ENCODE peak calls at places on chromosome 3, in eight cellular contexts. P is stimulated activated CD4-positive, alpha-beta T cell treated with anti-CD3 and anti-CD28 coated beads, Interleukin-1b, Interleukin-23, amount 100 ng/mL, for 24 hours; W is transverse colon; X is left cardiac atrium; U is activated T-cell treated with anti-CD3 and anti-CD28 coated beads for 1 hour; V is activated CD4-positive, CD25-positive, alpha-beta regulatory T cell; T is hippocampal formation; D is AG08396. M is an unnamed sample.

GRCh38 chr3:195821403-195822130 is 9.8 kb upstream of the MUC4 start:
- DNase-seq in U (no peak), P (no peak), W (no peak), X (no peak), T (no peak), V (no peak), D (no peak), M (no peak)

GRCh38 chr3:18236726-18237125 is 188.4 kb downstream of the SATB1 start:
- DNase-seq in D (no peak), V (no peak), T (no peak), U (no peak), P (no peak), X (no peak), W (no peak), M (no peak)

GRCh38 chr3:52237659-52238172 is 1.2 kb downstream of the TWF2 start:
- DNase-seq in T (peak), X (peak), U (no peak), D (peak), V (no peak), P (no peak), W (peak), M (peak)

GRCh38 chr3:10416730-10417300 is 88.6 kb downstream of the ATP2B2 start:
- DNase-seq in X (no peak), W (no peak), P (no peak), D (no peak), U (no peak), V (no peak), T (no peak), M (no peak)

GRCh38 chr3:148078659-148079058 is 619.0 kb upstream of the AGTR1 start:
- DNase-seq in X (no peak), P (no peak), V (no peak), D (no peak), T (no peak), W (no peak), U (no peak), M (no peak)

GRCh38 chr3:143972155-143972494 is 502 bp downstream of the DIPK2A start:
- DNase-seq in D (no peak), W (no peak), T (no peak), V (no peak), U (no peak), X (no peak), P (peak), M (no peak)

GRCh38 chr3:3772920-3773319 is 26.3 kb upstream of the LRRN1 start:
- DNase-seq in W (no peak), T (no peak), X (no peak), P (no peak), D (no peak), U (no peak), V (no peak), M (no peak)

GRCh38 chr3:135374571-135374970 is 579.5 kb downstream of the EPHB1 start:
- DNase-seq in V (no peak), U (no peak), W (no peak), X (no peak), T (no peak), P (no peak), D (no peak), M (no peak)

GRCh38 chr3:62238003-62238402 is 135.3 kb downstream of the FEZF2 start:
- DNase-seq in P (no peak), U (no peak), X (no peak), T (no peak), V (no peak), D (no peak), W (no peak), M (no peak)

GRCh38 chr3:167289435-167289834 is 90.7 kb downstream of the ZBBX start:
- DNase-seq in D (no peak), P (no peak), U (no peak), W (no peak), V (no peak), T (no peak), X (no peak), M (no peak)

GRCh38 chr3:74897006-74897405 is 282.5 kb upstream of the CNTN3 start:
- DNase-seq in T (no peak), W (no peak), D (peak), X (no peak), V (no peak), U (no peak), P (no peak), M (no peak)

GRCh38 chr3:170522171-170522570 is 63.7 kb downstream of the SLC7A14 start:
- DNase-seq in T (no peak), D (no peak), X (no peak), V (no peak), P (no peak), W (no peak), U (no peak), M (no peak)

GRCh38 chr3:44252332-44252731 is 10.6 kb downstream of the TOPAZ1 start:
- DNase-seq in U (no peak), V (no peak), X (no peak), P (no peak), T (no peak), D (no peak), W (no peak), M (no peak)

GRCh38 chr3:16173696-16174355 is 654 bp upstream of the GALNT15 start:
- DNase-seq in X (no peak), P (no peak), D (peak), V (no peak), W (no peak), U (no peak), T (no peak), M (no peak)

GRCh38 chr3:152443212-152444023 is 174.7 kb downstream of the MBNL1 start:
- DNase-seq in T (no peak), D (no peak), X (no peak), U (no peak), P (no peak), V (no peak), W (no peak), M (no peak)

GRCh38 chr3:36302110-36302509 is 78.2 kb upstream of the STAC start:
- DNase-seq in W (no peak), V (no peak), D (no peak), P (no peak), T (no peak), X (no peak), U (no peak), M (no peak)

GRCh38 chr3:148997623-148998022 is 6.3 kb downstream of the GYG1 start:
- DNase-seq in T (no peak), U (no peak), P (no peak), W (no peak), D (no peak), V (no peak), X (no peak), M (no peak)

GRCh38 chr3:53196575-53197407 is 35.8 kb downstream of the PRKCD start:
- DNase-seq in X (no peak), P (no peak), D (no peak), U (no peak), W (peak), T (no peak), V (no peak), M (no peak)

GRCh38 chr3:50160561-50160983 is 5.4 kb downstream of the SEMA3F start:
- DNase-seq in V (no peak), X (peak), D (no peak), U (no peak), P (no peak), T (no peak), W (no peak), M (no peak)

GRCh38 chr3:32371466-32372212 is 20.0 kb upstream of the CMTM7 start:
- DNase-seq in P (no peak), U (no peak), V (no peak), X (no peak), W (no peak), T (no peak), D (no peak), M (no peak)

GRCh38 chr3:68256635-68257034 is 602.2 kb upstream of the SUCLG2 start:
- DNase-seq in X (no peak), V (no peak), U (peak), D (no peak), W (no peak), P (no peak), T (peak), M (no peak)

GRCh38 chr3:194995334-194995733 is 275.6 kb downstream of the XXYLT1 start:
- DNase-seq in T (no peak), W (no peak), P (no peak), V (no peak), D (no peak), X (no peak), U (no peak), M (no peak)

GRCh38 chr3:107387555-107387954 is 10.3 kb downstream of the CCDC54 start:
- DNase-seq in X (no peak), W (no peak), U (no peak), V (no peak), T (no peak), P (no peak), D (no peak), M (no peak)

GRCh38 chr3:72161870-72162617 is 377.1 kb upstream of the PROK2 start:
- DNase-seq in U (no peak), D (no peak), W (peak), P (no peak), X (peak), V (no peak), T (no peak), M (peak)

GRCh38 chr3:94036909-94037507 is 8.6 kb upstream of the STX19 start:
- DNase-seq in D (peak), W (no peak), T (no peak), V (no peak), X (no peak), U (no peak), P (no peak), M (no peak)

GRCh38 chr3:107965141-107965540 is 125.7 kb downstream of the CD47 start:
- DNase-seq in V (no peak), T (no peak), D (no peak), P (no peak), X (no peak), W (no peak), U (no peak), M (no peak)

GRCh38 chr3:107753988-107754387 is 231.2 kb downstream of the BBX start:
- DNase-seq in V (no peak), U (no peak), X (no peak), D (no peak), P (no peak), W (no peak), T (no peak), M (no peak)

GRCh38 chr3:58010562-58010961 is 2.3 kb downstream of the FLNB start:
- DNase-seq in W (peak), U (no peak), D (no peak), X (no peak), T (no peak), P (no peak), V (no peak), M (no peak)

GRCh38 chr3:169344465-169344864 is 319.0 kb downstream of the MECOM start:
- DNase-seq in V (no peak), D (no peak), W (no peak), X (no peak), T (no peak), P (no peak), U (no peak), M (no peak)

GRCh38 chr3:53023072-53023823 is 22.6 kb downstream of the SFMBT1 start:
- DNase-seq in D (no peak), U (no peak), X (no peak), T (peak), P (no peak), W (no peak), V (no peak), M (no peak)

GRCh38 chr3:12395349-12396012 is 88.8 kb upstream of the TSEN2 start:
- DNase-seq in V (no peak), X (no peak), D (no peak), U (no peak), P (no peak), T (no peak), W (no peak), M (no peak)